ENCODE peak calls at places on chromosomes 16 and 17, in eight cellular contexts. M is endothelial cell; W is NCI-H524 treated with DMSO at 0.1 percent for 48 hours; N is effector CD8-positive, alpha-beta T cell; B is naive thymus-derived CD8-positive, alpha-beta T cell; H is SJSA1; O is CD4-positive, alpha-beta T cell; Q is CD8-positive, alpha-beta T cell. L is an unnamed sample.

GRCh38 chr17:17722081-17722905 is 41.0 kb downstream of the RAI1 start:
- DNase-seq in W (no peak), O (no peak), N (no peak), B (peak; percentile 39), H (no peak), Q (no peak), M (peak; percentile 25), L (no peak)

GRCh38 chr16:48965391-48965790 is 316.2 kb downstream of the CBLN1 start:
- DNase-seq in O (no peak), H (peak; percentile 77), M (no peak), Q (no peak), N (no peak), B (no peak), W (no peak), L (no peak)

GRCh38 chr17:77842148-77842905 is 116.2 kb upstream of the TNRC6C start:
- DNase-seq in M (no peak), N (no peak), O (no peak), H (no peak), B (no peak), Q (no peak), W (no peak), L (no peak)

GRCh38 chr17:38568845-38569510 is 36.8 kb downstream of the SRCIN1 start:
- DNase-seq in N (no peak), H (no peak), B (no peak), Q (no peak), O (no peak), M (no peak), W (peak; percentile 23), L (no peak)

GRCh38 chr17:2239882-2240430 is 63.6 kb downstream of the SMG6 start:
- DNase-seq in O (peak; percentile 14), H (peak; percentile 74), M (no peak), B (no peak), Q (no peak), N (no peak), W (peak; percentile 15), L (peak; percentile 20)

GRCh38 chr17:56595831-56596740 is 2.6 kb downstream of the NOG start:
- DNase-seq in N (no peak), B (no peak), O (peak; percentile 13), Q (peak; percentile 16), H (peak; percentile 63), M (peak; percentile 10), W (no peak), L (no peak)

GRCh38 chr17:77403854-77404253 is 263.1 kb downstream of the SEC14L1 start:
- DNase-seq in M (no peak), N (no peak), B (no peak), H (no peak), O (no peak), Q (no peak), W (no peak), L (no peak)

GRCh38 chr16:88700636-88701482 is 5.3 kb downstream of the RNF166 start:
- DNase-seq in N (peak; percentile 85), W (no peak), Q (peak; percentile 98), M (peak; percentile 76), O (peak; percentile 95), B (peak; percentile 96), H (peak; percentile 98), L (peak; percentile 89)

GRCh38 chr16:31467151-31467550 is 4.8 kb upstream of the TGFB1I1 start:
- DNase-seq in M (no peak), B (no peak), W (no peak), H (no peak), N (no peak), O (no peak), Q (no peak), L (no peak)

GRCh38 chr16:21083729-21084268 is 66.8 kb downstream of the DNAH3 start:
- DNase-seq in H (peak; percentile 54), Q (peak; percentile 46), N (peak; percentile 17), M (peak; percentile 72), B (peak; percentile 8), W (peak; percentile 17), O (peak; percentile 27), L (peak; percentile 52)

GRCh38 chr17:20095366-20096080 is 86.4 kb downstream of the SPECC1 start:
- DNase-seq in W (no peak), Q (no peak), M (peak; percentile 60), N (no peak), H (peak; percentile 53), O (no peak), B (no peak), L (no peak)

GRCh38 chr16:68366062-68366461 is 55.2 kb downstream of the PRMT7 start:
- DNase-seq in B (no peak), N (no peak), Q (no peak), H (no peak), W (peak; percentile 76), M (no peak), O (no peak), L (no peak)

GRCh38 chr16:68331879-68332410 is 21.1 kb downstream of the PRMT7 start:
- DNase-seq in O (no peak), N (no peak), H (no peak), Q (no peak), M (no peak), W (no peak), B (no peak), L (no peak)

GRCh38 chr17:17028878-17029535 is 13.2 kb upstream of the MPRIP start:
- DNase-seq in H (no peak), B (no peak), M (no peak), N (no peak), Q (no peak), W (peak; percentile 91), O (no peak), L (no peak)

GRCh38 chr17:34892864-34893263 is 68.4 kb downstream of the CCT6B start:
- DNase-seq in H (no peak), O (no peak), W (no peak), Q (no peak), N (no peak), B (no peak), M (peak; percentile 69), L (peak; percentile 57)

GRCh38 chr17:48571826-48572417 is 6.2 kb downstream of the HOXB4 start:
- DNase-seq in B (no peak), N (no peak), W (no peak), M (no peak), Q (no peak), O (no peak), H (no peak), L (no peak)

GRCh38 chr17:66715745-66716156 is 119.2 kb upstream of the CACNG5 start:
- DNase-seq in Q (no peak), N (no peak), W (peak; percentile 42), B (no peak), H (no peak), O (no peak), M (peak; percentile 26), L (peak; percentile 62)

GRCh38 chr16:77373726-77374125 is 61.1 kb downstream of the ADAMTS18 start:
- DNase-seq in M (no peak), H (no peak), B (no peak), O (no peak), N (no peak), W (no peak), Q (no peak), L (no peak)

GRCh38 chr16:49883111-49883829 is 27.4 kb upstream of the ZNF423 start:
- DNase-seq in N (no peak), O (no peak), B (no peak), M (no peak), Q (no peak), H (no peak), W (no peak), L (no peak)

GRCh38 chr17:42271277-42271922 is 4.8 kb downstream of the STAT5B start:
- DNase-seq in O (no peak), W (no peak), H (no peak), B (no peak), N (no peak), Q (no peak), M (no peak), L (no peak)

GRCh38 chr16:50740747-50741146 is 1.1 kb upstream of the CYLD start:
- DNase-seq in H (no peak), N (no peak), W (no peak), M (no peak), Q (no peak), O (no peak), B (no peak), L (no peak)

GRCh38 chr16:77885596-77886295 is 97.4 kb downstream of the VAT1L start:
- DNase-seq in N (no peak), B (no peak), W (no peak), H (no peak), M (no peak), Q (no peak), O (no peak), L (no peak)

GRCh38 chr17:2545393-2545792 is 33.7 kb upstream of the METTL16 start:
- DNase-seq in Q (no peak), H (no peak), B (no peak), N (no peak), W (no peak), O (no peak), M (no peak), L (no peak)

GRCh38 chr17:27488263-27488662 is 32.0 kb downstream of the KSR1 start:
- DNase-seq in M (no peak), N (no peak), H (no peak), O (no peak), Q (no peak), W (no peak), B (no peak), L (no peak)

GRCh38 chr16:12801511-12802042 is 2.1 kb downstream of the CPPED1 start:
- DNase-seq in M (no peak), W (no peak), H (no peak), Q (no peak), N (no peak), O (no peak), B (no peak), L (peak; percentile 42)

GRCh38 chr17:82960419-82961271 is 118.8 kb upstream of the METRNL start:
- DNase-seq in H (peak; percentile 52), Q (no peak), B (no peak), M (no peak), O (no peak), N (no peak), W (no peak), L (no peak)

GRCh38 chr16:46746821-46747776 is 1.0 kb downstream of the MYLK3 start:
- DNase-seq in N (no peak), B (no peak), H (no peak), W (no peak), M (no peak), O (no peak), Q (no peak), L (no peak)

GRCh38 chr17:77909816-77910215 is 48.7 kb upstream of the TNRC6C start:
- DNase-seq in N (no peak), O (no peak), H (no peak), M (no peak), B (no peak), W (no peak), Q (no peak), L (no peak)

GRCh38 chr16:55207679-55208294 is 116.2 kb upstream of the IRX6 start:
- DNase-seq in W (no peak), Q (no peak), M (no peak), O (no peak), H (no peak), B (no peak), N (no peak), L (no peak)

GRCh38 chr16:30124985-30125379 is 2.0 kb upstream of the MAPK3 start:
- DNase-seq in W (no peak), O (no peak), Q (no peak), N (no peak), B (no peak), H (no peak), M (no peak), L (no peak)

GRCh38 chr16:1874854-1875253 is 2.9 kb upstream of the MEIOB start:
- DNase-seq in H (no peak), B (no peak), Q (no peak), W (no peak), N (no peak), O (no peak), M (no peak), L (no peak)

GRCh38 chr17:51640108-51640622 is 379.8 kb downstream of the UTP18 start:
- DNase-seq in H (no peak), N (no peak), M (peak; percentile 49), B (no peak), Q (no peak), W (no peak), O (peak; percentile 7), L (peak; percentile 12)

GRCh38 chr16:72256398-72257048 is 84.6 kb upstream of the PMFBP1 start:
- DNase-seq in M (no peak), B (no peak), O (no peak), H (no peak), Q (no peak), N (no peak), W (no peak), L (no peak)

GRCh38 chr16:3509470-3509928 is 8.7 kb downstream of the CLUAP1 start:
- DNase-seq in N (peak; percentile 47), M (no peak), O (peak; percentile 81), Q (peak; percentile 86), H (no peak), B (peak; percentile 89), W (no peak), L (no peak)

L was measured in K562.